ENCODE peak calls at places on chromosomes 2 and 18, in seven cellular contexts. R is A549, D is PC-9, J is osteocyte, S is fibroblast of lung, Q is cardiac fibroblast, Y is ovary. M is an unnamed sample.

GRCh38 chr2:195322324-195322723 is 334.7 kb upstream of the SLC39A10 start:
- DNase-seq in Y (no peak), R (peak), Q (no peak), J (no peak), S (peak), D (no peak), M (no peak)

GRCh38 chr2:118115761-118116160 is 27.5 kb downstream of the INSIG2 start:
- DNase-seq in J (no peak), Y (no peak), Q (no peak), R (no peak), S (no peak), D (no peak), M (no peak)

GRCh38 chr2:214671330-214671850 is 138.1 kb downstream of the BARD1 start:
- DNase-seq in Q (no peak), Y (no peak), R (no peak), S (peak), D (no peak), J (no peak), M (no peak)

GRCh38 chr2:25310965-25311865 is 30.5 kb downstream of the DNMT3A start:
- DNase-seq in R (no peak), J (no peak), Y (no peak), Q (no peak), S (no peak), D (peak), M (no peak)

GRCh38 chr18:21167641-21168372 is 56.2 kb upstream of the ROCK1 start:
- DNase-seq in Y (no peak), J (no peak), D (peak), R (no peak), S (peak), Q (peak), M (no peak)

GRCh38 chr2:189221811-189222210 is 42.2 kb upstream of the COL5A2 start:
- DNase-seq in D (no peak), J (no peak), S (peak), Q (peak), R (no peak), Y (no peak), M (no peak)

GRCh38 chr2:100614455-100615000 is 51.7 kb downstream of the PDCL3 start:
- DNase-seq in J (no peak), Y (no peak), D (no peak), S (no peak), R (no peak), Q (no peak), M (no peak)

GRCh38 chr18:21270453-21270852 is 28.4 kb downstream of the GREB1L start:
- DNase-seq in Q (peak), S (peak), R (no peak), J (no peak), D (no peak), Y (no peak), M (no peak)

GRCh38 chr2:48315847-48316194 is 214.1 kb upstream of the STON1 start:
- DNase-seq in R (no peak), S (peak), J (no peak), D (peak), Y (no peak), Q (no peak), M (no peak)

GRCh38 chr2:130150181-130151144 is 5.6 kb upstream of the CCDC74B start:
- DNase-seq in S (no peak), D (no peak), J (no peak), Y (no peak), Q (no peak), R (no peak), M (no peak)

GRCh38 chr2:40844353-40845277 is 392.7 kb upstream of the SLC8A1 start:
- DNase-seq in R (no peak), Q (peak), D (peak), S (no peak), J (no peak), Y (no peak), M (no peak)

GRCh38 chr2:160408575-160409291 is 84.9 kb downstream of the RBMS1 start:
- DNase-seq in S (no peak), Y (no peak), R (no peak), D (no peak), J (no peak), Q (peak), M (no peak)

GRCh38 chr2:220341014-220341413 is 713.6 kb downstream of the SLC4A3 start:
- DNase-seq in Q (no peak), R (no peak), D (no peak), Y (no peak), J (no peak), S (peak), M (no peak)

GRCh38 chr2:29782531-29782930 is 138.9 kb downstream of the ALK start:
- DNase-seq in Y (no peak), Q (no peak), D (no peak), R (no peak), J (no peak), S (no peak), M (no peak)

GRCh38 chr2:66024396-66024795 is 410.5 kb upstream of the MEIS1 start:
- DNase-seq in J (no peak), R (no peak), Q (no peak), S (no peak), D (no peak), Y (no peak), M (no peak)

GRCh38 chr18:49768051-49768391 is 45.3 kb downstream of the ACAA2 start:
- DNase-seq in S (peak), D (peak), J (no peak), Q (peak), R (peak), Y (no peak), M (no peak)

GRCh38 chr2:222903234-222904220 is 42.7 kb downstream of the ACSL3 start:
- DNase-seq in Q (peak), J (no peak), R (peak), Y (no peak), S (peak), D (peak), M (no peak)

GRCh38 chr2:11955883-11956282 is 209.5 kb downstream of the LPIN1 start:
- DNase-seq in D (no peak), R (no peak), Y (no peak), S (no peak), J (no peak), Q (no peak), M (no peak)

GRCh38 chr18:26703170-26703933 is 155.0 kb upstream of the KCTD1 start:
- DNase-seq in D (no peak), J (no peak), R (no peak), S (no peak), Y (no peak), Q (no peak), M (no peak)

GRCh38 chr2:8296340-8296739 is 385.5 kb upstream of the ID2 start:
- DNase-seq in Q (no peak), R (no peak), S (no peak), D (no peak), Y (no peak), J (no peak), M (no peak)

GRCh38 chr2:168810235-168810634 is 7.8 kb downstream of the NOSTRIN start:
- DNase-seq in Q (no peak), S (no peak), R (no peak), Y (no peak), J (no peak), D (no peak), M (no peak)

GRCh38 chr2:217790195-217790594 is 212.6 kb downstream of the TNS1 start:
- DNase-seq in S (no peak), Q (peak), D (no peak), R (no peak), Y (no peak), J (peak), M (no peak)

GRCh38 chr18:23053756-23054457 is 81.4 kb upstream of the CABLES1 start:
- DNase-seq in D (peak), S (peak), Y (no peak), Q (peak), J (no peak), R (peak), M (no peak)

GRCh38 chr18:9606039-9606438 is 8.3 kb downstream of the PPP4R1 start:
- DNase-seq in Y (no peak), S (no peak), Q (no peak), J (no peak), R (no peak), D (no peak), M (no peak)

GRCh38 chr2:16773080-16773713 is 107.6 kb upstream of the CYRIA start:
- DNase-seq in S (peak), Y (peak), J (no peak), D (peak), Q (peak), R (peak), M (no peak)

GRCh38 chr2:216862628-216863027 is 2.8 kb upstream of the TNP1 start:
- DNase-seq in Q (no peak), R (no peak), Y (no peak), D (no peak), J (no peak), S (no peak), M (no peak)

GRCh38 chr2:215536476-215536875 is 100.6 kb upstream of the FN1 start:
- DNase-seq in S (peak), Q (peak), J (no peak), D (no peak), Y (no peak), R (no peak), M (no peak)

GRCh38 chr2:218465987-218466633 is 47.2 kb downstream of the VIL1 start:
- DNase-seq in Q (peak), R (no peak), J (no peak), Y (no peak), S (peak), D (no peak), M (no peak)

GRCh38 chr2:70735065-70735464 is 32.9 kb downstream of the ADD2 start:
- DNase-seq in J (no peak), Y (no peak), S (no peak), D (no peak), Q (no peak), R (no peak), M (no peak)

GRCh38 chr18:48773821-48774220 is 176.9 kb downstream of the SMAD7 start:
- DNase-seq in D (no peak), J (no peak), R (no peak), Y (no peak), S (no peak), Q (no peak), M (no peak)

GRCh38 chr2:238635637-238636036 is 208.9 kb downstream of the ASB1 start:
- DNase-seq in S (peak), Y (no peak), J (peak), R (no peak), Q (no peak), D (no peak), M (peak)

GRCh38 chr2:54329482-54330225 is 73.6 kb upstream of the TSPYL6 start:
- DNase-seq in Y (no peak), D (no peak), J (no peak), Q (peak), S (peak), R (peak), M (no peak)

GRCh38 chr2:79294994-79295393 is 135.4 kb upstream of the REG3A start:
- DNase-seq in S (no peak), D (no peak), Q (no peak), J (no peak), Y (no peak), R (no peak), M (no peak)

GRCh38 chr2:191705084-191705483 is 27.1 kb downstream of the NABP1 start:
- DNase-seq in J (no peak), R (no peak), Y (no peak), D (no peak), Q (no peak), S (no peak), M (no peak)

GRCh38 chr2:191699341-191699945 is 21.5 kb downstream of the NABP1 start:
- DNase-seq in J (no peak), R (no peak), S (no peak), D (no peak), Q (peak), Y (no peak), M (no peak)

GRCh38 chr2:191701696-191702095 is 23.8 kb downstream of the NABP1 start:
- DNase-seq in D (no peak), Y (no peak), R (no peak), J (no peak), S (peak), Q (no peak), M (no peak)

GRCh38 chr2:191705726-191706125 is 27.8 kb downstream of the NABP1 start:
- DNase-seq in J (no peak), S (peak), Q (no peak), R (no peak), Y (no peak), D (no peak), M (no peak)

DNA sequence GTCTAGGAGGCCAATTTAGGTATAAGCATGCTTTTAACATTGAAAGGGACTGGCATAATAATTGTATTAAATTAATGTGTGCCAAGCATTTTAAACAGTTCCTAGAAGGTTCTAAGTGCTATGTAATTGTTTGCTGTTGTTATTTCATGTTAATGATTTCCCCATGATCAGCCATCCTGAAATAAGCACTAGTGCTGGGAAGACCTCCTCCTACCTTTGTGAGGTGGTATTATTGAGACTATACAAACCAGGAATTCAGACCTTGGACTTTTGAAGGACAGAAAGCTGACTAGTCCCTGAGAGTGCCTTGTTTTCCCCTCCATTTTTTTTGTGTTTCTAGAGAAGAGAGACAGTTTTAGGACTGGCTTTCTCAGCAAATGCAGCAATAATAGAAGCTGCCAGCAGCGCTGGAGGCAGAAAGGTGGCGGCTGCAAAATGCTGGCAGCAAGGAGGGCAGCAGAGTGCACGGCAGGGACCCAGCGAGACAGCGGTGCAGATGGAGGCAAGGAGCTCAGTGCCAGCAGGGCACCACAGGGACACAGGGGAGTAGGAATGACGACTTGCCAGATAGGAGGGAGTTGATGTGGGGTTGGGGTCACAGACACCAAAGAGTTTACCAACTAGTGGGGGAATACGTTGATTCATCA is 25.3 kb downstream of the NABP1 start:
- DNase-seq in Y (no peak), D (no peak), S (no peak), Q (no peak), J (no peak), R (no peak), M (no peak)
- TF ChIP-seq CTCF in Y (no peak), D (no peak), S (no peak), Q (no peak), J (no peak), R (no peak), M (no peak)

DNA sequence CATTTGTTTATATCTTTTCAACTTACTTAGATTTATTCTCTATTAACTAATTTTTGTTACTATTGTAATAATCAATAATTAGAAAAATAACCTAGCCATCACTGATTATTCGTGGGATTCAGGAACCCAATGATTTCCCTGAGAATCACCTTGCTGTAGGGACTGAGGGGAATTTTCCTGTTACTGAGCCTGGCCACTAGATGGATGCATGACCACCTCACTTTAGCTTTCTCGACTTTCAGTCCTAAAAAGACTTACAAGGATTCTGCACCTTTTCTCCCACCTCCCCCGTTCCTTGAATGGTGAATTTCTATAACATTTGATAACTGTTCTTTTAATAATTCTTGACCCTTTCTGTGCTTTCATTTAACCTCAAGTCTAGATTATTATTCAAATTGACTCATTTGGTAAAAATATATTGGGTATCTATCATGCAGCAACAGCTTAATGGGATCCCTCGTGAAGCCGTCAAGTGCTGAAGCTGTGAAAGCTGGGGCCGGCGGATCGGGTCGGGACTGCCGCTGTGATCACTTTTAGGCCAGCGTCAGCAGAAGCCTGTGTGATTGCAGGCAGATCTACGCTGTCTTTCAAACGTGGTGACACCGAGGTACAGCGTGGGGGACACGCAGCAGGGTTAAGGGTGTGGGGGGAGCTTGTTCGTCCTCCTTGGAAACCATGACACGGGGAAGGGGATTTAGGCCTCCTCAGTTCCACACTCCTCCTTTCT is 38.8 kb upstream of the TMEM18 start:
- DNase-seq in D (no peak), J (no peak), Q (peak), S (no peak), R (no peak), Y (no peak), M (no peak)
- TF ChIP-seq CTCF in D (no peak), J (peak), Q (peak), S (peak), R (peak), Y (no peak), M (no peak)

DNA sequence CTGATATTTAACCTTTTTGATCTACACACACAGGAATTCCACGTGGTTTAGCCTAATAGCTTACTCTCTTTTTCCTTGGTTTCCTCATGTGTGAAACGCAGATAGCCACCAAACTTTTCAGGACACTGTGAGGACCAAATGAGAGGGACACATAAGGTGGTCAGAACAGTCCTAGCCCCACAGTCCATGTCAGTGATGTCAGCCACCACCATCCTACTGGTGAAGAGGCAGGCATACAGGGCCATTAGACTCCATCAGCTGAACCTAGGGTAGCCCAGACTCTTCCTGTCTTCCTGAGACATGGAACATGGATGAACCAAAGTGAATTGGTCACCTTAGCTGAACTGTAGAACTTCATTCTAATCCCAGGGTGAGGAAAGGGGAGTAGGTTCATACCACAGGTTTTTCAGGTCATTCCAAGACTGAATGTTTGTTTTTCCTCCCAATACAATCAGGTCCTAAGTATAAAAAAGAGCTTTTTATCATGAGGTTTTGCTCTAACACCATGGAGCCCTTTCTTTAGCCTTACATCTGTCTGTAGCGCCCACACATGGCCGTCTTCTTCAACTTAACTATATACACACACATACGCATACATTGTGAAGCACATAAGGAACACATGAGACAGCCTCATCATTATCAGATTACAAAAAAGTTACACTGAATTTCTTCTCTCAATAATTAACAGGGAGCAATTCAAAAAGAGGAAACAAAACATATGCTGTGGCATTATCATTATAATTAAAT is 18.4 kb upstream of the NFE2L2 start:
- DNase-seq in J (no peak), Y (no peak), S (no peak), Q (no peak), R (no peak), D (no peak), M (no peak)
- TF ChIP-seq CTCF in J (no peak), Y (no peak), S (no peak), Q (no peak), R (no peak), D (no peak), M (no peak)

DNA sequence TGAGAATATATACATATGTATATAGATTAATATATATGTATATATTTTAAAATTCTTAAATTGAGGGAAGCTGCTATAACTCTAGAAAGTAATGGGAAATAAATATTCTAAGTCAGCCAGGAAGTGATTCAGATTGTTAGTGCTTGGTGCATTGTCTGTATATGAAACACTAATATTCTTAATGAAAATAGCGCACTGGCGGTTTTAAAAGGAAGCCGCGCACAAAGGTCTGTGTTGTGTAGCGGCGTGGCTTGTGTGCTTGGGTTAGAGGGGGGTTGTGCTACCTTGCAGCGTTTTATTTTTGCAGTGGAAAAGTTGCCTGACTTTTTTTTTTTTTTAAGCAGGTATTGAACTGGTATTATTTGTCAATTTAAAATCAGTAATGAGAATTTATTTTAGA is 11.3 kb downstream of the TSHZ1 start:
- DNase-seq in R (no peak), Q (no peak), D (no peak), Y (no peak), J (no peak), S (no peak), M (no peak)
- TF ChIP-seq CTCF in R (no peak), Q (no peak), D (no peak), Y (no peak), J (no peak), S (no peak), M (no peak)

GRCh38 chr2:72892506-72893173 is 5.4 kb downstream of the SPR start:
- DNase-seq in J (peak), D (peak), Q (peak), R (peak), Y (peak), S (peak), M (no peak)
- TF ChIP-seq CTCF in J (peak), D (peak), Q (peak), R (peak), Y (peak), S (peak), M (peak)

GRCh38 chr2:120352701-120353590 is 7.0 kb downstream of the INHBB start:
- DNase-seq in D (peak), S (no peak), J (no peak), Q (no peak), Y (no peak), R (no peak), M (no peak)
- TF ChIP-seq CTCF in D (no peak), S (no peak), J (no peak), Q (no peak), Y (no peak), R (no peak), M (no peak)

DNA sequence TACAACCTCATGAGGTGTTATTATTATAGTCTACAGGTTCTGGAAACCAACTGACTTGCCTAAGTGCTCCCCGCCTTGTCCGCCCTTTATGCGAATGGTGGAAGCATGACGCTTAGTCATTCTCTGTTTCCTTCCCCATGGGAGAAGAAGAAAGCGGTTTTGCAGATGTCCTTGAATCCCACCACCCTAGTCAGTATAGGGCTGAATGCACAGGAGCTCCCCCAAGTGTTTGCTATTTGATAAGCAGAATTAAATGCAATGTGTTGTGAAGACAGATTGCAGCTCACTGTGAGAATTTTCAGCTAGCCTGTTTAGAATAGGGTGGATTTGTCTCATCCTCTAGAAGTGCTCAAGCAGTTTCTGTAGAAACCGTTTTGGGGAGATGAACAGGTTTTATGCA is 652.0 kb downstream of the DCC start:
- DNase-seq in Y (no peak), S (no peak), R (no peak), J (no peak), Q (no peak), D (no peak), M (no peak)
- TF ChIP-seq CTCF in Y (no peak), S (no peak), R (no peak), J (no peak), Q (no peak), D (no peak), M (no peak)

GRCh38 chr2:127107622-127107999 is 657 bp upstream of the BIN1 start:
- DNase-seq in D (no peak), S (peak), Q (no peak), J (no peak), Y (no peak), R (peak), M (no peak)
- TF ChIP-seq CTCF in D (peak), S (peak), Q (peak), J (peak), Y (no peak), R (no peak), M (no peak)

M was measured in coronary artery.